ENCODE peak calls at places on chromosomes 11 and 22, in ten cellular contexts. One of them, this sample, is unnamed.
A peak's percentile ranks its signal among the peaks of the same experiment; 100 is the strongest.

GRCh38 chr22:22110548-22111266 is 128.1 kb upstream of the TOP3B start:
- DNase-seq in GM06990: no peak
- DNase-seq in neural crest cell: peak; percentile 48
- DNase-seq in endodermal cell: peak; percentile 85
- DNase-seq in transverse colon: peak; percentile 51
- DNase-seq in HCT116: peak; percentile 46
- DNase-seq in AG04450: peak; percentile 26
- DNase-seq in neural progenitor cell: peak; percentile 62
- DNase-seq in brain microvascular endothelial cell: peak; percentile 66
- DNase-seq in Calu3: peak; percentile 65
- DNase-seq in this sample: no peak

GRCh38 chr22:23893957-23894709 is at the start of gene MIF:
- DNase-seq in GM06990: peak; percentile 99
- DNase-seq in neural crest cell: peak; percentile 98
- DNase-seq in endodermal cell: peak; percentile 100
- DNase-seq in transverse colon: peak; percentile 97
- DNase-seq in HCT116: peak; percentile 80
- DNase-seq in AG04450: peak; percentile 72
- DNase-seq in neural progenitor cell: peak; percentile 98
- DNase-seq in brain microvascular endothelial cell: peak; percentile 92
- DNase-seq in Calu3: peak; percentile 99
- DNase-seq in this sample: peak; percentile 97

GRCh38 chr22:45302047-45302446 is 7.7 kb upstream of the FAM118A start:
- DNase-seq in GM06990: no peak
- DNase-seq in neural crest cell: no peak
- DNase-seq in endodermal cell: no peak
- DNase-seq in transverse colon: no peak
- DNase-seq in HCT116: no peak
- DNase-seq in AG04450: peak; percentile 64
- DNase-seq in neural progenitor cell: no peak
- DNase-seq in brain microvascular endothelial cell: peak; percentile 67
- DNase-seq in Calu3: no peak
- DNase-seq in this sample: no peak

GRCh38 chr11:73186294-73186850 is 31.7 kb upstream of the P2RY2 start:
- DNase-seq in GM06990: no peak
- DNase-seq in neural crest cell: no peak
- DNase-seq in endodermal cell: no peak
- DNase-seq in transverse colon: no peak
- DNase-seq in HCT116: no peak
- DNase-seq in AG04450: no peak
- DNase-seq in neural progenitor cell: no peak
- DNase-seq in brain microvascular endothelial cell: no peak
- DNase-seq in Calu3: no peak
- DNase-seq in this sample: peak; percentile 50

GRCh38 chr11:77470504-77470903 is 3.4 kb downstream of the PAK1 start:
- DNase-seq in GM06990: no peak
- DNase-seq in neural crest cell: no peak
- DNase-seq in endodermal cell: no peak
- DNase-seq in transverse colon: no peak
- DNase-seq in HCT116: no peak
- DNase-seq in AG04450: no peak
- DNase-seq in neural progenitor cell: no peak
- DNase-seq in brain microvascular endothelial cell: no peak
- DNase-seq in Calu3: no peak
- DNase-seq in this sample: no peak

GRCh38 chr22:38866399-38867123 is 5.5 kb downstream of the CBX6 start:
- DNase-seq in GM06990: no peak
- DNase-seq in neural crest cell: no peak
- DNase-seq in endodermal cell: peak; percentile 96
- DNase-seq in transverse colon: no peak
- DNase-seq in HCT116: no peak
- DNase-seq in AG04450: no peak
- DNase-seq in neural progenitor cell: peak; percentile 77
- DNase-seq in brain microvascular endothelial cell: no peak
- DNase-seq in Calu3: no peak
- DNase-seq in this sample: peak; percentile 67

GRCh38 chr11:115193931-115194797 is 310.1 kb downstream of the CADM1 start:
- DNase-seq in GM06990: no peak
- DNase-seq in neural crest cell: no peak
- DNase-seq in endodermal cell: no peak
- DNase-seq in transverse colon: no peak
- DNase-seq in HCT116: no peak
- DNase-seq in AG04450: no peak
- DNase-seq in neural progenitor cell: no peak
- DNase-seq in brain microvascular endothelial cell: no peak
- DNase-seq in Calu3: no peak
- DNase-seq in this sample: no peak

GRCh38 chr22:34812631-34813030 is 253.3 kb upstream of the ISX start:
- DNase-seq in GM06990: no peak
- DNase-seq in neural crest cell: no peak
- DNase-seq in endodermal cell: no peak
- DNase-seq in transverse colon: no peak
- DNase-seq in HCT116: no peak
- DNase-seq in AG04450: no peak
- DNase-seq in neural progenitor cell: no peak
- DNase-seq in brain microvascular endothelial cell: no peak
- DNase-seq in Calu3: no peak
- DNase-seq in this sample: no peak

GRCh38 chr11:43825217-43825816 is 55.3 kb upstream of the ALKBH3 start:
- DNase-seq in GM06990: no peak
- DNase-seq in neural crest cell: no peak
- DNase-seq in endodermal cell: peak; percentile 54
- DNase-seq in transverse colon: no peak
- DNase-seq in HCT116: peak; percentile 31
- DNase-seq in AG04450: no peak
- DNase-seq in neural progenitor cell: peak; percentile 55
- DNase-seq in brain microvascular endothelial cell: peak; percentile 27
- DNase-seq in Calu3: peak; percentile 43
- DNase-seq in this sample: no peak

GRCh38 chr11:117458275-117459120 is 130.8 kb downstream of the CEP164 start:
- DNase-seq in GM06990: peak; percentile 72
- DNase-seq in neural crest cell: no peak
- DNase-seq in endodermal cell: peak; percentile 41
- DNase-seq in transverse colon: no peak
- DNase-seq in HCT116: no peak
- DNase-seq in AG04450: no peak
- DNase-seq in neural progenitor cell: no peak
- DNase-seq in brain microvascular endothelial cell: no peak
- DNase-seq in Calu3: no peak
- DNase-seq in this sample: no peak

GRCh38 chr11:121318848-121319834 is 26.6 kb downstream of the SC5D start:
- DNase-seq in GM06990: peak; percentile 24
- DNase-seq in neural crest cell: peak; percentile 31
- DNase-seq in endodermal cell: peak; percentile 67
- DNase-seq in transverse colon: no peak
- DNase-seq in HCT116: peak; percentile 32
- DNase-seq in AG04450: peak; percentile 8
- DNase-seq in neural progenitor cell: peak; percentile 55
- DNase-seq in brain microvascular endothelial cell: peak; percentile 45
- DNase-seq in Calu3: peak; percentile 5
- DNase-seq in this sample: no peak

GRCh38 chr11:116044520-116044919 is 540.3 kb upstream of the CADM1 start:
- DNase-seq in GM06990: no peak
- DNase-seq in neural crest cell: no peak
- DNase-seq in endodermal cell: no peak
- DNase-seq in transverse colon: no peak
- DNase-seq in HCT116: no peak
- DNase-seq in AG04450: no peak
- DNase-seq in neural progenitor cell: no peak
- DNase-seq in brain microvascular endothelial cell: no peak
- DNase-seq in Calu3: no peak
- DNase-seq in this sample: no peak

GRCh38 chr11:123477205-123477907 is 47.3 kb downstream of the GRAMD1B start:
- DNase-seq in GM06990: no peak
- DNase-seq in neural crest cell: no peak
- DNase-seq in endodermal cell: no peak
- DNase-seq in transverse colon: no peak
- DNase-seq in HCT116: no peak
- DNase-seq in AG04450: no peak
- DNase-seq in neural progenitor cell: no peak
- DNase-seq in brain microvascular endothelial cell: no peak
- DNase-seq in Calu3: no peak
- DNase-seq in this sample: no peak

GRCh38 chr11:123481647-123482046 is 51.6 kb downstream of the GRAMD1B start:
- DNase-seq in GM06990: peak; percentile 37
- DNase-seq in neural crest cell: no peak
- DNase-seq in endodermal cell: no peak
- DNase-seq in transverse colon: no peak
- DNase-seq in HCT116: no peak
- DNase-seq in AG04450: no peak
- DNase-seq in neural progenitor cell: no peak
- DNase-seq in brain microvascular endothelial cell: no peak
- DNase-seq in Calu3: no peak
- DNase-seq in this sample: no peak

GRCh38 chr11:123478352-123478986 is 48.4 kb downstream of the GRAMD1B start:
- DNase-seq in GM06990: peak; percentile 67
- DNase-seq in neural crest cell: peak; percentile 38
- DNase-seq in endodermal cell: peak; percentile 90
- DNase-seq in transverse colon: peak; percentile 42
- DNase-seq in HCT116: peak; percentile 77
- DNase-seq in AG04450: peak; percentile 63
- DNase-seq in neural progenitor cell: peak; percentile 83
- DNase-seq in brain microvascular endothelial cell: peak; percentile 64
- DNase-seq in Calu3: peak; percentile 30
- DNase-seq in this sample: no peak

GRCh38 chr11:123480290-123480815 is 50.3 kb downstream of the GRAMD1B start:
- DNase-seq in GM06990: peak; percentile 42
- DNase-seq in neural crest cell: no peak
- DNase-seq in endodermal cell: no peak
- DNase-seq in transverse colon: no peak
- DNase-seq in HCT116: no peak
- DNase-seq in AG04450: no peak
- DNase-seq in neural progenitor cell: no peak
- DNase-seq in brain microvascular endothelial cell: no peak
- DNase-seq in Calu3: no peak
- DNase-seq in this sample: no peak

GRCh38 chr11:123479048-123479837 is 49.2 kb downstream of the GRAMD1B start:
- DNase-seq in GM06990: peak; percentile 54
- DNase-seq in neural crest cell: no peak
- DNase-seq in endodermal cell: no peak
- DNase-seq in transverse colon: no peak
- DNase-seq in HCT116: no peak
- DNase-seq in AG04450: no peak
- DNase-seq in neural progenitor cell: no peak
- DNase-seq in brain microvascular endothelial cell: no peak
- DNase-seq in Calu3: no peak
- DNase-seq in this sample: no peak
- TF ChIP-seq CTCF in GM06990: no peak
- TF ChIP-seq CTCF in neural crest cell: no peak
- TF ChIP-seq CTCF in endodermal cell: no peak
- TF ChIP-seq CTCF in transverse colon: no peak
- TF ChIP-seq CTCF in HCT116: no peak
- TF ChIP-seq CTCF in AG04450: no peak
- TF ChIP-seq CTCF in neural progenitor cell: no peak
- TF ChIP-seq CTCF in brain microvascular endothelial cell: no peak
- TF ChIP-seq CTCF in Calu3: no peak
- TF ChIP-seq CTCF in this sample: no peak

DNA sequence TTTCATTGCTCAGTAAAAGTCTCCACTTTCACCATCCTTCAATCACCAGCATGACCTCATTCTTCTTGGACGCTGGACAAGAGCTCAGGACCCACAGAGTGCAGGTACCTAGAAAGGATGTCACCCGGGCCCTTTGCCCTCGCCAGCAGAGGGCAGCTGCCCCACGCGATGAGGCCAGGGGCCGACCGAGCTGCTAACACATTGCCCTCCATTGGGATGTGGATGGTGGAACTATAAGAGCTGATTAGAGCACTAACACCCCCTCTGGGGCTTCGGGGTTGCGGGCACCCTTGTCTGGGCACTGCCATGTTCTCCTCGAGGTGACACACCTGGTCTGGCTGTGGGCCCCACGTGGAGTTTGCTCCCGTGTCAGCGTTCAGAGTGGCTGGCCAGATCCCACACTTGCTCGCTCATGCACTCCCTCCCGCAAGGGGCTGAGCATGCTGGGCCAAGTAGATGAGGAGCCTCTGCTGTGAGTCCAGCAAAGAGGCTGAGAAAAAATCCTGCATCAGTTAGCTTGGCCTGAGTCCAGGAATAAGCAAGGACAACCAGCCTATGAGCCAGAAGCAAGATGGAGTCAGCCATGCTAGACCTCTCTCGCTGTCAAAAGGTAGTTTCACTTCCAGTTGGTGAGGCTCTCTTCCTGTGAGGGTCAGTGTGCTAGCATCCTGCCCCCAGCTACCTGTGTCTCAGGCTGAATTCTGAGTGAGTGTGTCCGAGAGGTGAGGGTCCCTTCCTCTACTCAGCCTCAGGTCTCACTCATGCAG is 9.8 kb downstream of the KRTAP5-6 start:
- DNase-seq in GM06990: no peak
- DNase-seq in neural crest cell: no peak
- DNase-seq in endodermal cell: peak; percentile 72
- DNase-seq in transverse colon: no peak
- DNase-seq in HCT116: no peak
- DNase-seq in AG04450: no peak
- DNase-seq in neural progenitor cell: peak; percentile 19
- DNase-seq in brain microvascular endothelial cell: no peak
- DNase-seq in Calu3: peak; percentile 31
- DNase-seq in this sample: no peak
- TF ChIP-seq CTCF in GM06990: peak; percentile 38
- TF ChIP-seq CTCF in neural crest cell: no peak
- TF ChIP-seq CTCF in endodermal cell: peak; percentile 48
- TF ChIP-seq CTCF in transverse colon: no peak
- TF ChIP-seq CTCF in HCT116: peak; percentile 38
- TF ChIP-seq CTCF in AG04450: peak; percentile 8
- TF ChIP-seq CTCF in neural progenitor cell: peak; percentile 25
- TF ChIP-seq CTCF in brain microvascular endothelial cell: no peak
- TF ChIP-seq CTCF in Calu3: no peak
- TF ChIP-seq CTCF in this sample: no peak

GRCh38 chr11:34565417-34566208 is 52.0 kb upstream of the ELF5 start:
- DNase-seq in GM06990: no peak
- DNase-seq in neural crest cell: no peak
- DNase-seq in endodermal cell: peak; percentile 77
- DNase-seq in transverse colon: no peak
- DNase-seq in HCT116: peak; percentile 32
- DNase-seq in AG04450: no peak
- DNase-seq in neural progenitor cell: peak; percentile 61
- DNase-seq in brain microvascular endothelial cell: no peak
- DNase-seq in Calu3: no peak
- DNase-seq in this sample: no peak
- TF ChIP-seq CTCF in GM06990: peak; percentile 60
- TF ChIP-seq CTCF in neural crest cell: peak; percentile 60
- TF ChIP-seq CTCF in endodermal cell: peak; percentile 86
- TF ChIP-seq CTCF in transverse colon: no peak
- TF ChIP-seq CTCF in HCT116: peak; percentile 52
- TF ChIP-seq CTCF in AG04450: peak; percentile 30
- TF ChIP-seq CTCF in neural progenitor cell: peak; percentile 81
- TF ChIP-seq CTCF in brain microvascular endothelial cell: peak; percentile 53
- TF ChIP-seq CTCF in Calu3: peak; percentile 46
- TF ChIP-seq CTCF in this sample: no peak

DNA sequence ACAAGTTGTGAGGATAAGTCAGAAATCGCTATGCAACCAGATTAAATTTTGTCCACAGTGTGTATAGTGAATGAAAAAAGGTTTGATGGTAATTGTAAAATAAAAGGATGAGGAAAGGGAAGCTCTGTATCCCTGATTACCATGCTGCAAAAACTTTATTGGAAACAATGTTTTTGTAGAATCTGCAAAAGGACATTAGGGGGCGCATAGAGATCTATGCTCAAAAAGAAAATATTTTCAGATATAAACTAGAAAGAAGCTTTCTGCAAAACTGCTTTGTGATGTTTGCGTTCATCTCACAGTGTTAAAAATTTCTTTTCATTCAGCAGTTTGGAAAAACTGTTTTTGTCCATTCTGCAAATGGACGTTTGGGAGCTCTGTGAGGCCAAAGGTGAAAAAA is 390.5 kb downstream of the OR4C45 start:
- DNase-seq in GM06990: no peak
- DNase-seq in neural crest cell: no peak
- DNase-seq in endodermal cell: no peak
- DNase-seq in transverse colon: no peak
- DNase-seq in HCT116: no peak
- DNase-seq in AG04450: no peak
- DNase-seq in neural progenitor cell: no peak
- DNase-seq in brain microvascular endothelial cell: no peak
- DNase-seq in Calu3: no peak
- DNase-seq in this sample: no peak
- TF ChIP-seq CTCF in GM06990: no peak
- TF ChIP-seq CTCF in neural crest cell: no peak
- TF ChIP-seq CTCF in endodermal cell: no peak
- TF ChIP-seq CTCF in transverse colon: no peak
- TF ChIP-seq CTCF in HCT116: no peak
- TF ChIP-seq CTCF in AG04450: no peak
- TF ChIP-seq CTCF in neural progenitor cell: no peak
- TF ChIP-seq CTCF in brain microvascular endothelial cell: no peak
- TF ChIP-seq CTCF in Calu3: no peak
- TF ChIP-seq CTCF in this sample: no peak